ENCODE peak calls at places on chromosomes 4 and X, in seven cellular contexts. W is fibroblast of the aortic adventitia, N is AG09309, I is HFF-Myc, B is esophagus muscularis mucosa, U is A549, E is IMR-90. A is an unnamed sample.

GRCh38 chr4:124083706-124084105 is 628.8 kb downstream of the ANKRD50 start:
- DNase-seq in N (no peak), I (no peak), W (no peak), U (no peak), B (no peak), E (no peak), A (no peak)

GRCh38 chr4:21514022-21514421 is 434.6 kb downstream of the KCNIP4 start:
- DNase-seq in I (no peak), U (no peak), E (no peak), B (no peak), N (no peak), W (no peak), A (no peak)

GRCh38 chr4:4502694-4503311 is 39.0 kb downstream of the STX18 start:
- DNase-seq in N (no peak), I (no peak), B (no peak), U (no peak), E (peak; percentile 79), W (no peak), A (no peak)

GRCh38 chr4:23962462-23962861 is 72.6 kb upstream of the PPARGC1A start:
- DNase-seq in W (no peak), U (no peak), E (no peak), N (no peak), I (no peak), B (no peak), A (no peak)

GRCh38 chr4:112109455-112110425 is 35.5 kb upstream of the FAM241A start:
- DNase-seq in W (peak; percentile 81), I (no peak), N (no peak), E (peak; percentile 44), U (peak; percentile 10), B (no peak), A (no peak)

GRCh38 chrX:68997911-68998310 is 167.3 kb downstream of the PJA1 start:
- DNase-seq in W (peak; percentile 87), N (no peak), I (no peak), U (no peak), B (peak; percentile 60), E (peak; percentile 83), A (peak; percentile 16)

GRCh38 chr4:106810122-106810521 is 226.0 kb downstream of the DKK2 start:
- DNase-seq in B (no peak), I (no peak), N (no peak), U (no peak), E (no peak), W (no peak), A (no peak)

GRCh38 chr4:150056569-150056968 is 21.7 kb upstream of the DCLK2 start:
- DNase-seq in I (no peak), E (peak; percentile 70), U (peak; percentile 85), B (no peak), W (peak; percentile 81), N (peak; percentile 33), A (no peak)

GRCh38 chr4:25356068-25356467 is 21.0 kb upstream of the ANAPC4 start:
- DNase-seq in N (no peak), W (no peak), U (no peak), B (no peak), I (no peak), E (no peak), A (no peak)

GRCh38 chr4:171025776-171026175 is 787.4 kb upstream of the GALNTL6 start:
- DNase-seq in I (no peak), W (no peak), U (no peak), E (no peak), B (no peak), N (no peak), A (no peak)

GRCh38 chrX:45434231-45434630 is 233.6 kb upstream of the DIPK2B start:
- DNase-seq in I (no peak), N (no peak), W (no peak), U (no peak), E (no peak), B (no peak), A (no peak)

GRCh38 chr4:23884261-23884660 is 5.6 kb downstream of the PPARGC1A start:
- DNase-seq in E (no peak), U (no peak), B (no peak), I (no peak), N (no peak), W (no peak), A (no peak)

GRCh38 chr4:180675368-180675675 is 1567.9 kb upstream of the TENM3 start:
- DNase-seq in B (no peak), W (no peak), E (no peak), N (no peak), I (no peak), U (no peak), A (no peak)

GRCh38 chrX:39705299-39705698 is 392.5 kb downstream of the BCOR start:
- DNase-seq in N (peak; percentile 56), W (peak; percentile 91), B (no peak), E (peak; percentile 88), U (peak; percentile 61), I (peak; percentile 58), A (no peak)

GRCh38 chr4:127622923-127623754 is 9.6 kb upstream of the INTU start:
- DNase-seq in W (peak; percentile 2), N (no peak), E (peak; percentile 33), I (no peak), B (no peak), U (peak; percentile 71), A (peak; percentile 75)

GRCh38 chr4:77286906-77287305 is 129.9 kb downstream of the CCNG2 start:
- DNase-seq in W (no peak), U (no peak), E (no peak), B (no peak), N (no peak), I (no peak), A (no peak)

GRCh38 chrX:54786972-54787371 is 11.1 kb downstream of the ITIH6 start:
- DNase-seq in U (peak; percentile 25), N (no peak), B (no peak), E (no peak), W (no peak), I (no peak), A (no peak)

DNA sequence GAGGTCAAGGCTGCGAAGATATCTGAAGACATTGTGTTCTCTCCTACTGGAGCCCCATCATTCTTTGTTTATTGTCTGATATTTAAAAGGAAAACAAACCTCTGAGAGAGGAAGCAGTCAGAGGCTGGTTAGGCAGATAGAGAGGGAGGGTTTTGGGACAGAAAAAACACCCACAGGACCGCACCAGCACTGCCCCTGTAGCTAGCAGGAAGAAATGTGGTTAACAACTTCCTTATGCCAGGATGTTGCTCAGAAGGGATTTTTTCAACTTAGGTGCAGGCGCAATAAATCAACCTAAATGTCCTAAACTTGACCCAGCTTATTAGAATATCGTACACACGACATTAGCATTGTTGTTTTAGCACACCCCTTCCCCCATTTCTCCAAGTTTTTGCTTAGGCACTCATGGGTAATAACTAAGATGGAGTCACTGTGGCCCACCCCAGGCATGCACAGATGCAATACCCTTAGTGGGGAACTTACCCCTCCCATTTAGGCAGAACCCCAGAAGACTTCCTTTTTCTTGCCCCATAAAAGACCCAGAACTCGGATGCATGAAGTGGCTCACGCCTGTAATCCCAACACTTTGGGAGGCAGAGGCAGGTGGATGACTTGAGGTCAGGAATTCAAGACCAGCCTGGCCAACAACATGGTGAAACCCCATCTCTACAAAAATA is 2.8 kb upstream of the ZNF718 start:
- DNase-seq in U (no peak), W (no peak), B (no peak), N (no peak), I (no peak), E (no peak), A (no peak)
- TF ChIP-seq CTCF in U (no peak), W (no peak), B (no peak), N (no peak), I (no peak), E (no peak), A (no peak)

GRCh38 chr4:69026974-69027373 is 69.3 kb upstream of the UGT2B7 start:
- DNase-seq in N (no peak), W (no peak), U (no peak), B (no peak), I (no peak), E (no peak), A (no peak)

GRCh38 chr4:69025999-69026387 is 70.3 kb upstream of the UGT2B7 start:
- DNase-seq in N (no peak), W (no peak), I (no peak), E (no peak), U (no peak), B (no peak), A (no peak)

DNA sequence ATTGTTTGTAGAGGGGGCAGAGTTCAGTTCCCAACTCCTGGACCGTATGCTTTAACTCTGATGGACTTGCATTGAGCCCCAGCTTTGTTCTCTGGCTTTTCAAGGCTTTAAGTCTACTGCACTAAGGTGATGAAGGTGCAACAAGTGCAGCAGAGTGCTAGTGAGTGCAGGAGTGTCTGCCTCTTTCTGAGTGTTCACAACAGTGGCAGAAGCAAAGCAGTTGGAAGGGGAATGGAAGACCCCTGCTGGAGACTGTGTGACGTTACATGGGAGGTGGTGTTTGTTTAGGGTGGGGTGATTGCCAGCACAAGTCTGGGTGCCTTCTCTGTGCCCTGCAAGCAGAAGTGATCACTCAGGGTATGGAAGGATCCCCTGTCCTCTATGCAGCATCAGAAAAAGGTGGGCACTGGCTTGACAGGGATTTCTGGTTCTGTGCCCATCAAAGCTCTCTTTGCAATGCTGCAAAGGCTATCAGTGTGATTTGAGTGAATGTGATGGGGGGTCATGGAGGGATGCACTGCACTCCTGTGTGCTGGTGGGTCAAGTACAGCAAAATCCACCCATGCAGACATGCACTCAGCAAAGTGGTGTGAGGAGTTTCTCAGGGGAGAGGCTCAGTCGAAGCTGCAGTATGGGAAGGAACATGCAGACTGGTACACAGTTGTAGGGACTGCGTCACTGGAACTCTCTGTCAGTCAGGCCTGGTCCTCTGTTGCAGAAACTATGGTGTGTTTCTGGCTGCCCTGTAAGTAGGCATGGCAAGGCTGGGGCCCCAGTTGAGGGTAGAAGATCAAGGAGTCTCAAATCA is 70.9 kb upstream of the UGT2B7 start:
- DNase-seq in N (no peak), B (no peak), I (no peak), E (no peak), U (peak; percentile 50), W (no peak), A (no peak)
- TF ChIP-seq CTCF in N (no peak), B (no peak), I (peak; percentile 16), E (no peak), U (peak; percentile 17), W (peak; percentile 38), A (peak; percentile 65)

GRCh38 chr4:8342651-8343050 is 73.1 kb downstream of the HTRA3 start:
- DNase-seq in U (no peak), E (no peak), B (no peak), N (no peak), I (no peak), W (no peak), A (peak; percentile 42)
- TF ChIP-seq CTCF in U (no peak), E (peak; percentile 21), B (no peak), N (peak; percentile 2), I (peak; percentile 48), W (no peak), A (peak; percentile 54)

GRCh38 chrX:2691543-2692220 is 587 bp downstream of the CD99 start:
- DNase-seq in B (no peak), N (no peak), W (peak; percentile 62), I (no peak), U (peak; percentile 67), E (peak; percentile 31), A (no peak)

GRCh38 chrX:2693123-2693438 is 2.0 kb downstream of the CD99 start:
- DNase-seq in E (no peak), N (no peak), B (no peak), I (no peak), U (no peak), W (no peak), A (no peak)

GRCh38 chrX:2689773-2690666 is 1.1 kb upstream of the CD99 start:
- DNase-seq in N (no peak), W (no peak), I (no peak), B (no peak), E (no peak), U (no peak), A (no peak)

GRCh38 chrX:2692221-2693122 is 1.4 kb downstream of the CD99 start:
- DNase-seq in N (no peak), U (peak; percentile 31), E (peak; percentile 58), B (no peak), I (no peak), W (peak; percentile 79), A (no peak)

GRCh38 chrX:2690856-2691542 is at the start of gene CD99:
- DNase-seq in B (peak; percentile 98), W (peak; percentile 82), N (no peak), E (peak; percentile 78), U (peak; percentile 92), I (no peak), A (peak; percentile 92)
- TF ChIP-seq CTCF in B (no peak), W (no peak), N (no peak), E (no peak), U (no peak), I (no peak), A (peak; percentile 7)

A was measured in type B pancreatic cell.